ENCODE peak calls at places on chromosomes 2 and 18, in six cellular contexts. R, W, G, F, T and D are unnamed samples.

GRCh38 chr2:28129955-28130695 is 239.6 kb downstream of the BABAM2 start:
- DNase-seq in R (no peak), W (no peak), G (no peak), F (no peak), T (no peak), D (no peak)

GRCh38 chr2:234768608-234769196 is 183.1 kb upstream of the SH3BP4 start:
- DNase-seq in R (no peak), W (no peak), G (no peak), F (no peak), T (no peak), D (no peak)

GRCh38 chr2:102520009-102520408 is 47.0 kb downstream of the SLC9A4 start:
- DNase-seq in R (no peak), W (no peak), G (peak), F (no peak), T (no peak), D (peak)

GRCh38 chr2:109371481-109372170 is 242.1 kb downstream of the SEPTIN10 start:
- DNase-seq in R (no peak), W (peak), G (no peak), F (no peak), T (no peak), D (no peak)

GRCh38 chr2:30165050-30165520 is 18.3 kb downstream of the YPEL5 start:
- DNase-seq in R (peak), W (peak), G (peak), F (peak), T (no peak), D (peak)

GRCh38 chr2:8966123-8966908 is 37.2 kb downstream of the MBOAT2 start:
- DNase-seq in R (no peak), W (no peak), G (peak), F (no peak), T (no peak), D (no peak)

GRCh38 chr2:237967463-237967871 is 653 bp downstream of the UBE2F start:
- DNase-seq in R (peak), W (peak), G (peak), F (no peak), T (peak), D (peak)

GRCh38 chr2:1784087-1784486 is 39.8 kb upstream of the PXDN start:
- DNase-seq in R (no peak), W (no peak), G (no peak), F (no peak), T (no peak), D (no peak)

GRCh38 chr2:46258937-46259781 is 38.0 kb upstream of the EPAS1 start:
- DNase-seq in R (no peak), W (no peak), G (no peak), F (no peak), T (no peak), D (no peak)

GRCh38 chr2:209619782-209620181 is 151.8 kb upstream of the UNC80 start:
- DNase-seq in R (no peak), W (no peak), G (no peak), F (no peak), T (no peak), D (no peak)

GRCh38 chr2:98277156-98277859 is 68.9 kb upstream of the CNGA3 start:
- DNase-seq in R (no peak), W (no peak), G (no peak), F (no peak), T (no peak), D (no peak)

GRCh38 chr18:58635891-58636290 is 7.0 kb upstream of the ALPK2 start:
- DNase-seq in R (no peak), W (no peak), G (peak), F (no peak), T (no peak), D (peak)

GRCh38 chr2:85777441-85777861 is 23.7 kb downstream of the ATOH8 start:
- DNase-seq in R (no peak), W (peak), G (no peak), F (no peak), T (no peak), D (no peak)

GRCh38 chr18:45402485-45403056 is 212.7 kb upstream of the SLC14A2 start:
- DNase-seq in R (no peak), W (no peak), G (peak), F (no peak), T (no peak), D (peak)

GRCh38 chr2:225937625-225938024 is 538.1 kb downstream of the NYAP2 start:
- DNase-seq in R (no peak), W (no peak), G (peak), F (no peak), T (no peak), D (peak)

GRCh38 chr2:65710779-65711295 is 278.4 kb upstream of the SPRED2 start:
- DNase-seq in R (no peak), W (no peak), G (peak), F (no peak), T (no peak), D (peak)
- TF ChIP-seq CTCF in R (no peak), W (no peak), G (peak), F (no peak), T (peak), D (no peak)

GRCh38 chr2:190327995-190328394 is 8.4 kb upstream of the HIBCH start:
- DNase-seq in R (no peak), W (no peak), G (no peak), F (no peak), T (no peak), D (no peak)

GRCh38 chr2:190325588-190325987 is 6.0 kb upstream of the HIBCH start:
- DNase-seq in R (no peak), W (no peak), G (no peak), F (no peak), T (no peak), D (no peak)

GRCh38 chr2:190333395-190333794 is 10.0 kb upstream of the INPP1 start:
- DNase-seq in R (no peak), W (no peak), G (no peak), F (no peak), T (no peak), D (no peak)

GRCh38 chr2:190333928-190334327 is 9.5 kb upstream of the INPP1 start:
- DNase-seq in R (no peak), W (no peak), G (no peak), F (no peak), T (no peak), D (no peak)

GRCh38 chr2:190328748-190329147 is 9.1 kb upstream of the HIBCH start:
- DNase-seq in R (no peak), W (no peak), G (no peak), F (no peak), T (no peak), D (no peak)
- TF ChIP-seq CTCF in R (no peak), W (no peak), G (peak), F (no peak), T (peak), D (peak)

GRCh38 chr2:96153991-96154431 is 8.8 kb upstream of the DUSP2 start:
- DNase-seq in R (no peak), W (no peak), G (no peak), F (no peak), T (peak), D (no peak)
- TF ChIP-seq CTCF in R (no peak), W (no peak), G (no peak), F (no peak), T (no peak), D (no peak)

DNA sequence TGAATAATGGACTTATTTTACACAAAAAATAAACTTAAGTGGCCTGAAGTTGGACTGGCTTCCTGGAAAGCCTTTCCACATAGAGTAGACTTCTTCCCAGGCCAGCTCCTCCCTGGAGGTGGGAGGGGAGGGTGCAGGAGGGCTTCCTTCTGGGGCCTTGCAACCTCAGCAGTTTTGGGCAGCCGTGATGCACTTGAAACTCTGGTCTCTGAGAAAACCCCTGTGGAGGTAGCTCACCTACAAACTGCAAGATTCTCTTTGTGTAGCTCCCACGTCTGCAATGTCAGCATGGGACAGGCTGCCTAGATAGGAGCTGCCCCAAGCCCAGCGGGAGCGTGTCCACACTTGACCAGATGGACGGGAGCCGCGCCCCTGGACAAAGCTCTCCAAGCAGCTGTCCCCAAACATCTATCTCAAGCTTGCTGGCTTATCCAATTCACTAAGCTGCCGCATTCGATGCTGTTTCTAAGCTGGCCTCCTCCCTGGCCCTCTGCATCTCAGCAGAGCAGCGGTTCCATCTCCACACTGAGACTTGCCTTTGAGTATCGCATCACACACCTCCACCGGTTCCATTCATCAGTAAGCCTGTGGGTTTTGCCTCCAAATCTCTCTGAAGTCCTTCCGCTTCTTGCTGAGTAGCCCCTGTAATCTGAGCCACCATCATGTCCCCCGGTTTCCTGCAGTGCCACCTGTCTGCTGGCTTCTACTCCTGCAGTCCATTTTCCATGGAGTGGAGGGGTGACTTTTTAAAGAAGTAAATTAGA is 1.6 kb upstream of the LPIN1 start:
- DNase-seq in R (no peak), W (no peak), G (no peak), F (no peak), T (no peak), D (peak)
- TF ChIP-seq CTCF in R (peak), W (peak), G (peak), F (peak), T (peak), D (peak)